ENCODE peak calls at places on chromosomes 2 and 18, in four cellular contexts. N is amniotic epithelial cell, S is T-helper 9 cell, T is ELR. L is an unnamed sample.

GRCh38 chr2:52536929-52537460 is 1230.6 kb upstream of the CHAC2 start:
- DNase-seq in N (no peak), S (no peak), T (no peak), L (no peak)

GRCh38 chr2:219876931-219877330 is 249.5 kb downstream of the SLC4A3 start:
- DNase-seq in T (no peak), S (no peak), N (no peak), L (no peak)

GRCh38 chr2:166881177-166881576 is 7.1 kb upstream of the XIRP2 start:
- DNase-seq in S (no peak), T (no peak), N (no peak), L (no peak)

GRCh38 chr2:200451506-200451905 is 58.4 kb downstream of the KCTD18 start:
- DNase-seq in N (no peak), S (no peak), T (no peak), L (no peak)

GRCh38 chr2:63041592-63041991 is 9.0 kb upstream of the OTX1 start:
- DNase-seq in T (no peak), S (no peak), N (no peak), L (no peak)

GRCh38 chr2:176814274-176814673 is 398.3 kb upstream of the HNRNPA3 start:
- DNase-seq in N (no peak), T (no peak), S (no peak), L (no peak)

GRCh38 chr2:235095569-235095968 is 143.8 kb downstream of the SH3BP4 start:
- DNase-seq in S (no peak), N (peak; percentile 51), T (peak; percentile 30), L (no peak)

GRCh38 chr2:224570328-224570993 is 14.7 kb downstream of the CUL3 start:
- DNase-seq in S (no peak), T (no peak), N (no peak), L (no peak)

GRCh38 chr2:101860782-101861181 is 131.0 kb upstream of the IL1R2 start:
- DNase-seq in S (no peak), N (no peak), T (no peak), L (no peak)

GRCh38 chr2:29033656-29034055 is 40.7 kb downstream of the PCARE start:
- DNase-seq in N (no peak), S (no peak), T (no peak), L (no peak)

GRCh38 chr18:44229693-44230108 is 451.0 kb upstream of the SETBP1 start:
- DNase-seq in T (no peak), S (no peak), N (peak; percentile 36), L (peak; percentile 71)

GRCh38 chr2:15675456-15676195 is 84.0 kb downstream of the DDX1 start:
- DNase-seq in N (peak; percentile 70), S (no peak), T (peak; percentile 57), L (peak; percentile 48)